ENCODE peak calls at places on chromosomes 12 and 14, in nine cellular contexts. One of them, this sample, is unnamed.

GRCh38 chr12:131692431-131692830 is 18.5 kb upstream of the SFSWAP start:
- DNase-seq in tibial artery: no peak
- DNase-seq in Peyer's patch: peak; percentile 29
- DNase-seq in kidney: no peak
- DNase-seq in OCI-LY7: no peak
- DNase-seq in pancreas: no peak
- DNase-seq in BJ: no peak
- DNase-seq in esophagus squamous epithelium: no peak
- DNase-seq in stomach: peak; percentile 13
- DNase-seq in this sample: no peak

GRCh38 chr14:105853907-105854599 is 327.7 kb downstream of the TMEM121 start:
- DNase-seq in BJ: no peak
- DNase-seq in stomach: no peak
- DNase-seq in kidney: no peak
- DNase-seq in pancreas: peak; percentile 42
- DNase-seq in esophagus squamous epithelium: no peak
- DNase-seq in OCI-LY7: peak; percentile 57
- DNase-seq in tibial artery: peak; percentile 11
- DNase-seq in Peyer's patch: peak; percentile 32
- DNase-seq in this sample: no peak

GRCh38 chr12:50241178-50241577 is 42.1 kb downstream of the LIMA1 start:
- DNase-seq in stomach: no peak
- DNase-seq in BJ: no peak
- DNase-seq in OCI-LY7: no peak
- DNase-seq in kidney: no peak
- DNase-seq in Peyer's patch: no peak
- DNase-seq in tibial artery: no peak
- DNase-seq in pancreas: no peak
- DNase-seq in esophagus squamous epithelium: no peak
- DNase-seq in this sample: no peak

GRCh38 chr14:78836777-78837176 is 666.6 kb downstream of the NRXN3 start:
- DNase-seq in BJ: no peak
- DNase-seq in Peyer's patch: peak; percentile 43
- DNase-seq in kidney: no peak
- DNase-seq in tibial artery: no peak
- DNase-seq in esophagus squamous epithelium: no peak
- DNase-seq in OCI-LY7: peak; percentile 39
- DNase-seq in pancreas: peak; percentile 49
- DNase-seq in stomach: peak; percentile 45
- DNase-seq in this sample: no peak

GRCh38 chr12:119181944-119182343 is 3.2 kb downstream of the HSPB8 start:
- DNase-seq in tibial artery: no peak
- DNase-seq in BJ: no peak
- DNase-seq in stomach: no peak
- DNase-seq in OCI-LY7: no peak
- DNase-seq in kidney: no peak
- DNase-seq in esophagus squamous epithelium: no peak
- DNase-seq in Peyer's patch: no peak
- DNase-seq in pancreas: no peak
- DNase-seq in this sample: no peak

GRCh38 chr12:125835852-125836251 is 770.6 kb downstream of the AACS start:
- DNase-seq in tibial artery: no peak
- DNase-seq in BJ: no peak
- DNase-seq in kidney: no peak
- DNase-seq in OCI-LY7: no peak
- DNase-seq in stomach: no peak
- DNase-seq in esophagus squamous epithelium: no peak
- DNase-seq in pancreas: no peak
- DNase-seq in Peyer's patch: no peak
- DNase-seq in this sample: no peak

GRCh38 chr12:132450391-132451171 is 39.4 kb upstream of the FBRSL1 start:
- DNase-seq in pancreas: peak; percentile 58
- DNase-seq in BJ: no peak
- DNase-seq in esophagus squamous epithelium: no peak
- DNase-seq in kidney: peak; percentile 65
- DNase-seq in Peyer's patch: no peak
- DNase-seq in tibial artery: no peak
- DNase-seq in OCI-LY7: no peak
- DNase-seq in stomach: no peak
- DNase-seq in this sample: no peak

GRCh38 chr14:72201645-72202044 is 269.4 kb downstream of the RGS6 start:
- DNase-seq in tibial artery: no peak
- DNase-seq in OCI-LY7: no peak
- DNase-seq in esophagus squamous epithelium: no peak
- DNase-seq in kidney: no peak
- DNase-seq in BJ: no peak
- DNase-seq in Peyer's patch: no peak
- DNase-seq in stomach: no peak
- DNase-seq in pancreas: no peak
- DNase-seq in this sample: no peak

DNA sequence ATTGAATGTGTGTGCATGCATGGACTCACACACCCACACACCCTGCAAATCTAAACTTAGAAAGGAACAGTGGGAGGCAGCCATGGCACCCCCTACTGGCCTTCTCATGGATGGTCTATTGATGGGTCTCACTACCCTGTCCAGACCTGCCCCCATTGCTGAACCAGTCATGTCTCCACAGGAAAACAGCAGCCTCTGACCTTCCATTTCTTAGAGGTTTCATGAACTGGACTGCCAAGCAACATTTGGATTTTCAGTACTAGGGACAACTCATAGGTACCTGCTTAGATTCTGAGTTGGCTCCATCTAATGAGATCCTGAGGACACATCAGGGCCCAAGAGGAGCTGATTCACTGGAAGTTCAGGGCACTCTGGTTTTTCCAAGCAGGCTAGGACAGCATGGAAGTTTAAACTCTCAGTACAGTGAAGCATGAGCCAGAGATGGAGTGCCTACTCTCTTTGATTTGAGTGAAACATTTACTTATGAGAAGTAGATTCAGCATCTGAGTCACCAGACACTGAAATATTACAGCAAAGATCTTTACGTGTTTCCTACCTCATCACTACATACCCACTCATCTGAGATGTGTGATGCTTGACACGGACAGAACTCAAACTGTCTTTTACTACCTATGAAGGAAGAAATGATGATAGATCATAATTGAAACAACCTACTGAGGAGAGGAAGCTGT is 98.9 kb upstream of the PLEKHG7 start:
- DNase-seq in esophagus squamous epithelium: no peak
- DNase-seq in stomach: no peak
- DNase-seq in tibial artery: no peak
- DNase-seq in Peyer's patch: no peak
- DNase-seq in pancreas: no peak
- DNase-seq in OCI-LY7: no peak
- DNase-seq in BJ: no peak
- DNase-seq in kidney: no peak
- DNase-seq in this sample: no peak
- TF ChIP-seq CTCF in esophagus squamous epithelium: no peak
- TF ChIP-seq CTCF in stomach: no peak
- TF ChIP-seq CTCF in tibial artery: no peak
- TF ChIP-seq CTCF in Peyer's patch: no peak
- TF ChIP-seq CTCF in pancreas: no peak
- TF ChIP-seq CTCF in OCI-LY7: peak; percentile 57
- TF ChIP-seq CTCF in BJ: peak; percentile 5
- TF ChIP-seq CTCF in kidney: no peak
- TF ChIP-seq CTCF in this sample: no peak

GRCh38 chr14:103695331-103696026 is 19.8 kb downstream of the XRCC3 start:
- DNase-seq in OCI-LY7: no peak
- DNase-seq in esophagus squamous epithelium: no peak
- DNase-seq in stomach: no peak
- DNase-seq in kidney: peak; percentile 46
- DNase-seq in BJ: no peak
- DNase-seq in tibial artery: no peak
- DNase-seq in pancreas: peak; percentile 42
- DNase-seq in Peyer's patch: peak; percentile 40
- DNase-seq in this sample: no peak

GRCh38 chr14:103697196-103697595 is 18.1 kb downstream of the XRCC3 start:
- DNase-seq in esophagus squamous epithelium: no peak
- DNase-seq in stomach: no peak
- DNase-seq in Peyer's patch: no peak
- DNase-seq in OCI-LY7: no peak
- DNase-seq in kidney: peak; percentile 19
- DNase-seq in tibial artery: no peak
- DNase-seq in BJ: no peak
- DNase-seq in pancreas: peak; percentile 19
- DNase-seq in this sample: no peak

GRCh38 chr14:103694572-103695026 is 20.7 kb downstream of the XRCC3 start:
- DNase-seq in Peyer's patch: no peak
- DNase-seq in pancreas: peak; percentile 39
- DNase-seq in BJ: no peak
- DNase-seq in tibial artery: no peak
- DNase-seq in OCI-LY7: no peak
- DNase-seq in esophagus squamous epithelium: no peak
- DNase-seq in stomach: no peak
- DNase-seq in kidney: peak; percentile 43
- DNase-seq in this sample: no peak

GRCh38 chr14:103696466-103697071 is 18.7 kb downstream of the XRCC3 start:
- DNase-seq in BJ: no peak
- DNase-seq in esophagus squamous epithelium: no peak
- DNase-seq in stomach: no peak
- DNase-seq in kidney: peak; percentile 85
- DNase-seq in tibial artery: no peak
- DNase-seq in pancreas: peak; percentile 48
- DNase-seq in OCI-LY7: peak; percentile 36
- DNase-seq in Peyer's patch: peak; percentile 44
- DNase-seq in this sample: no peak

DNA sequence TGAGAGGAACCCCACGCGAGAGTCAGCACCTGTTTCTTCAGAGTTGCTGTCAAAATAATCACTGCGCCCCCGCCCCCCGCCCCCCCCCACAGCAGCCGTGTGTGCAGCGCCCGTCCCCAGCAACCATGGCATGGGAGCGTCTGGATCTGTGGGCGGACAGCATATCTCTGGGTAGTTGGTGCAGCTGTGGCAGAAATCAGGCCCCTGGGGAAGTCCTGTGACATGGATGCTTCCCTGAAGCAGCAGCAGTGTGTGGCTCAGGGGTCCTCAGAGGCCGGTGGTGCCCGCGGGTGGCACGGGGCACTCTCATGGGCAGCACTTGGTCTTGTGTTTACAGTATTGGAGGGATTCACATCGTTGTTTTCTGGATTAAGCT is 19.2 kb downstream of the XRCC3 start:
- DNase-seq in tibial artery: no peak
- DNase-seq in pancreas: peak; percentile 28
- DNase-seq in esophagus squamous epithelium: no peak
- DNase-seq in kidney: peak; percentile 37
- DNase-seq in OCI-LY7: peak; percentile 48
- DNase-seq in BJ: no peak
- DNase-seq in Peyer's patch: peak; percentile 39
- DNase-seq in stomach: no peak
- DNase-seq in this sample: no peak
- H3K36me3 ChIP-seq in tibial artery: peaks cover 75% of the 10 kb centered on the region
- H3K36me3 ChIP-seq in pancreas: peaks cover 14% of the 10 kb centered on the region
- H3K36me3 ChIP-seq in esophagus squamous epithelium: peaks cover 28% of the 10 kb centered on the region
- H3K36me3 ChIP-seq in kidney: peaks cover 26% of the 10 kb centered on the region
- H3K36me3 ChIP-seq in OCI-LY7: peaks cover 80% of the 10 kb centered on the region
- H3K36me3 ChIP-seq in BJ: peaks cover 47% of the 10 kb centered on the region
- H3K36me3 ChIP-seq in Peyer's patch: no peaks in the 10 kb centered on the region
- H3K36me3 ChIP-seq in stomach: peaks cover 74% of the 10 kb centered on the region
- H3K36me3 ChIP-seq in this sample: no peaks in the 10 kb centered on the region

GRCh38 chr14:99273724-99274345 is 1.8 kb upstream of the BCL11B start:
- DNase-seq in pancreas: no peak
- DNase-seq in Peyer's patch: peak; percentile 74
- DNase-seq in OCI-LY7: no peak
- DNase-seq in esophagus squamous epithelium: no peak
- DNase-seq in BJ: no peak
- DNase-seq in kidney: no peak
- DNase-seq in tibial artery: no peak
- DNase-seq in stomach: peak; percentile 8
- DNase-seq in this sample: no peak

GRCh38 chr14:99276482-99276881 is 4.5 kb upstream of the BCL11B start:
- DNase-seq in stomach: no peak
- DNase-seq in Peyer's patch: no peak
- DNase-seq in pancreas: no peak
- DNase-seq in OCI-LY7: no peak
- DNase-seq in tibial artery: no peak
- DNase-seq in BJ: no peak
- DNase-seq in esophagus squamous epithelium: no peak
- DNase-seq in kidney: no peak
- DNase-seq in this sample: no peak

GRCh38 chr14:99275222-99275584 is 3.2 kb upstream of the BCL11B start:
- DNase-seq in esophagus squamous epithelium: no peak
- DNase-seq in BJ: no peak
- DNase-seq in tibial artery: no peak
- DNase-seq in kidney: no peak
- DNase-seq in Peyer's patch: no peak
- DNase-seq in stomach: no peak
- DNase-seq in pancreas: no peak
- DNase-seq in OCI-LY7: no peak
- DNase-seq in this sample: no peak

GRCh38 chr14:99273025-99273723 is 1.2 kb upstream of the BCL11B start:
- DNase-seq in pancreas: no peak
- DNase-seq in kidney: peak; percentile 77
- DNase-seq in esophagus squamous epithelium: no peak
- DNase-seq in stomach: peak; percentile 26
- DNase-seq in tibial artery: no peak
- DNase-seq in BJ: no peak
- DNase-seq in OCI-LY7: no peak
- DNase-seq in Peyer's patch: peak; percentile 71
- DNase-seq in this sample: no peak

DNA sequence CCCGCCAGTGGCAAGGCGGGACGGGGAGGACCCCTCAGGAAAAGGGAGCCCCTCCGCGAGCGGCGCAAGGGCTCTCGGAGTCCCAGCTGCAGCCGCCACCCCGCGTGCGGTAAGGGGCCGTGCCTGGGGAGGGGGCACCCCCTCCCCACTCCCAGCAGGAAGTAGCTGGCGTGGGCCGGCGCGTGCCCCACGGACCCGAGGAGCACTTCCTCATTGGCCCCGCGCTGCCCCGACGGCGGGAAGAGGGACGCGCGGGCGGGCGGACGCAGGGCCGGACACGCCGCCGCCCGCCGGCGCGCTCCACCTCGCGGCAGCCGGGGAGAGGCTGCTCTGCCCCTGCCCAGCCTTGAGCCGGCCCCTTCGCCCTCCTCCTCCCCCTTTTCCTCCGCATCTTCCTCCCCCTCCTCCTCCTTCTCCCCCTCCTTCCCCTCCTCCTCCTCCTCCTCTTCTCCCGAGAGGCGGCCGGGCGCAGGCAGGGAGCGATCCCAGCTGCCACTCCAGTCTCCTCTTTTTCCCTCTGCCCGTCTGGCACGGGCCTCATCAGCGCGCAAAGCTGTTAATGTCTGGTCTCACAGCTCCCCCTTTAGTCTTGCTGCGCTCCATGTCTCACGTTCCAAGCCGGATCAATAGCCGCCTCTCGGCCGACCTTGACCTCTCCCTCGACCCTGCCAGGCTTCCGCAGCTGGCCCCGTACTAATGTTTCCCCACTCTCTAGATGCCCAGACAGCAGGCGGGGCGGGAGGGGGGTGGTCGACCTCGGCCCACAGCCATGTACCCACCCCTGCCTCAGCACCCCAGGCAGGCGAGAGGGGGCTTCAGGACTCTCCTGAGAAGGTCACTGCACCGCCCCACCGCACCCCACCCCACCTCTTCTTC is 2.6 kb upstream of the BCL11B start:
- DNase-seq in tibial artery: peak; percentile 53
- DNase-seq in esophagus squamous epithelium: no peak
- DNase-seq in Peyer's patch: peak; percentile 83
- DNase-seq in OCI-LY7: no peak
- DNase-seq in pancreas: peak; percentile 72
- DNase-seq in stomach: peak; percentile 29
- DNase-seq in BJ: no peak
- DNase-seq in kidney: peak; percentile 89
- DNase-seq in this sample: peak; percentile 74
- TF ChIP-seq CTCF in tibial artery: no peak
- TF ChIP-seq CTCF in esophagus squamous epithelium: peak; percentile 31
- TF ChIP-seq CTCF in Peyer's patch: peak; percentile 39
- TF ChIP-seq CTCF in OCI-LY7: no peak
- TF ChIP-seq CTCF in pancreas: no peak
- TF ChIP-seq CTCF in stomach: no peak
- TF ChIP-seq CTCF in BJ: peak; percentile 21
- TF ChIP-seq CTCF in kidney: peak; percentile 8
- TF ChIP-seq CTCF in this sample: no peak

GRCh38 chr14:100224229-100224628 is 14.7 kb upstream of the YY1 start:
- DNase-seq in BJ: no peak
- DNase-seq in Peyer's patch: no peak
- DNase-seq in esophagus squamous epithelium: no peak
- DNase-seq in OCI-LY7: no peak
- DNase-seq in kidney: no peak
- DNase-seq in pancreas: no peak
- DNase-seq in tibial artery: no peak
- DNase-seq in stomach: no peak
- DNase-seq in this sample: no peak
- H3K36me3 ChIP-seq in BJ: no peaks in the 10 kb centered on the region
- H3K36me3 ChIP-seq in Peyer's patch: no peaks in the 10 kb centered on the region
- H3K36me3 ChIP-seq in esophagus squamous epithelium: no peaks in the 10 kb centered on the region
- H3K36me3 ChIP-seq in OCI-LY7: peaks cover 15% of the 10 kb centered on the region
- H3K36me3 ChIP-seq in kidney: no peaks in the 10 kb centered on the region
- H3K36me3 ChIP-seq in pancreas: no peaks in the 10 kb centered on the region
- H3K36me3 ChIP-seq in tibial artery: peaks cover 7% of the 10 kb centered on the region
- H3K36me3 ChIP-seq in stomach: no peaks in the 10 kb centered on the region
- H3K36me3 ChIP-seq in this sample: no peaks in the 10 kb centered on the region